ENCODE peak calls at places on chromosomes 4 and X, in five cellular contexts. One of them, this sample, is unnamed.

GRCh38 chr4:4778491-4779003 is 80.9 kb upstream of the MSX1 start:
- DNase-seq in activated CD4-positive, alpha-beta T cell treated with anti-CD3 and anti-CD28 coated beads for 36 hours: no peak
- DNase-seq in germinal center: no peak
- DNase-seq in fibroblast of mammary gland: no peak
- DNase-seq in stimulated activated CD4-positive, alpha-beta T cell treated with anti-CD3 and anti-CD28 coated beads, Interleukin-15, amount 100 ng/mL, for 24 hours: no peak
- DNase-seq in this sample: no peak

GRCh38 chrX:53287493-53288138 is 6.2 kb upstream of the IQSEC2 start:
- DNase-seq in fibroblast of mammary gland: peak
- DNase-seq in germinal center: peak
- DNase-seq in stimulated activated CD4-positive, alpha-beta T cell treated with anti-CD3 and anti-CD28 coated beads, Interleukin-15, amount 100 ng/mL, for 24 hours: peak
- DNase-seq in activated CD4-positive, alpha-beta T cell treated with anti-CD3 and anti-CD28 coated beads for 36 hours: peak
- DNase-seq in this sample: no peak

GRCh38 chr4:122015203-122015602 is 63.3 kb upstream of the TRPC3 start:
- DNase-seq in stimulated activated CD4-positive, alpha-beta T cell treated with anti-CD3 and anti-CD28 coated beads, Interleukin-15, amount 100 ng/mL, for 24 hours: no peak
- DNase-seq in germinal center: no peak
- DNase-seq in fibroblast of mammary gland: no peak
- DNase-seq in activated CD4-positive, alpha-beta T cell treated with anti-CD3 and anti-CD28 coated beads for 36 hours: no peak
- DNase-seq in this sample: no peak

GRCh38 chr4:55068522-55068921 is 56.9 kb downstream of the KDR start:
- DNase-seq in stimulated activated CD4-positive, alpha-beta T cell treated with anti-CD3 and anti-CD28 coated beads, Interleukin-15, amount 100 ng/mL, for 24 hours: no peak
- DNase-seq in activated CD4-positive, alpha-beta T cell treated with anti-CD3 and anti-CD28 coated beads for 36 hours: no peak
- DNase-seq in germinal center: no peak
- DNase-seq in fibroblast of mammary gland: no peak
- DNase-seq in this sample: no peak

GRCh38 chrX:145751943-145752342 is 65.7 kb upstream of the SLITRK2 start:
- DNase-seq in fibroblast of mammary gland: peak
- DNase-seq in activated CD4-positive, alpha-beta T cell treated with anti-CD3 and anti-CD28 coated beads for 36 hours: no peak
- DNase-seq in germinal center: no peak
- DNase-seq in stimulated activated CD4-positive, alpha-beta T cell treated with anti-CD3 and anti-CD28 coated beads, Interleukin-15, amount 100 ng/mL, for 24 hours: no peak
- DNase-seq in this sample: no peak

GRCh38 chr4:169124661-169125060 is 114.6 kb upstream of the CBR4 start:
- DNase-seq in stimulated activated CD4-positive, alpha-beta T cell treated with anti-CD3 and anti-CD28 coated beads, Interleukin-15, amount 100 ng/mL, for 24 hours: no peak
- DNase-seq in activated CD4-positive, alpha-beta T cell treated with anti-CD3 and anti-CD28 coated beads for 36 hours: no peak
- DNase-seq in fibroblast of mammary gland: no peak
- DNase-seq in germinal center: no peak
- DNase-seq in this sample: no peak

GRCh38 chr4:47120783-47121182 is 89.4 kb downstream of the GABRB1 start:
- DNase-seq in activated CD4-positive, alpha-beta T cell treated with anti-CD3 and anti-CD28 coated beads for 36 hours: no peak
- DNase-seq in fibroblast of mammary gland: no peak
- DNase-seq in germinal center: no peak
- DNase-seq in stimulated activated CD4-positive, alpha-beta T cell treated with anti-CD3 and anti-CD28 coated beads, Interleukin-15, amount 100 ng/mL, for 24 hours: no peak
- DNase-seq in this sample: no peak

GRCh38 chr4:74674750-74675149 is 119.6 kb downstream of the BTC start:
- DNase-seq in stimulated activated CD4-positive, alpha-beta T cell treated with anti-CD3 and anti-CD28 coated beads, Interleukin-15, amount 100 ng/mL, for 24 hours: no peak
- DNase-seq in activated CD4-positive, alpha-beta T cell treated with anti-CD3 and anti-CD28 coated beads for 36 hours: no peak
- DNase-seq in germinal center: no peak
- DNase-seq in fibroblast of mammary gland: no peak
- DNase-seq in this sample: no peak

GRCh38 chrX:12701625-12702024 is 89.6 kb upstream of the PRPS2 start:
- DNase-seq in fibroblast of mammary gland: peak
- DNase-seq in germinal center: peak
- DNase-seq in stimulated activated CD4-positive, alpha-beta T cell treated with anti-CD3 and anti-CD28 coated beads, Interleukin-15, amount 100 ng/mL, for 24 hours: peak
- DNase-seq in activated CD4-positive, alpha-beta T cell treated with anti-CD3 and anti-CD28 coated beads for 36 hours: peak
- DNase-seq in this sample: peak

GRCh38 chr4:55032179-55032578 is 93.2 kb downstream of the KDR start:
- DNase-seq in fibroblast of mammary gland: no peak
- DNase-seq in activated CD4-positive, alpha-beta T cell treated with anti-CD3 and anti-CD28 coated beads for 36 hours: no peak
- DNase-seq in stimulated activated CD4-positive, alpha-beta T cell treated with anti-CD3 and anti-CD28 coated beads, Interleukin-15, amount 100 ng/mL, for 24 hours: no peak
- DNase-seq in germinal center: no peak
- DNase-seq in this sample: no peak

GRCh38 chr4:92047209-92047877 is 256.4 kb upstream of the GRID2 start:
- DNase-seq in fibroblast of mammary gland: no peak
- DNase-seq in germinal center: no peak
- DNase-seq in stimulated activated CD4-positive, alpha-beta T cell treated with anti-CD3 and anti-CD28 coated beads, Interleukin-15, amount 100 ng/mL, for 24 hours: no peak
- DNase-seq in activated CD4-positive, alpha-beta T cell treated with anti-CD3 and anti-CD28 coated beads for 36 hours: no peak
- DNase-seq in this sample: no peak

GRCh38 chrX:74293343-74293946 is 10.5 kb upstream of the ZCCHC13 start:
- DNase-seq in fibroblast of mammary gland: peak
- DNase-seq in activated CD4-positive, alpha-beta T cell treated with anti-CD3 and anti-CD28 coated beads for 36 hours: peak
- DNase-seq in germinal center: peak
- DNase-seq in stimulated activated CD4-positive, alpha-beta T cell treated with anti-CD3 and anti-CD28 coated beads, Interleukin-15, amount 100 ng/mL, for 24 hours: peak
- DNase-seq in this sample: peak

GRCh38 chr4:26574563-26574962 is 9.3 kb upstream of the TBC1D19 start:
- DNase-seq in germinal center: no peak
- DNase-seq in fibroblast of mammary gland: no peak
- DNase-seq in activated CD4-positive, alpha-beta T cell treated with anti-CD3 and anti-CD28 coated beads for 36 hours: no peak
- DNase-seq in stimulated activated CD4-positive, alpha-beta T cell treated with anti-CD3 and anti-CD28 coated beads, Interleukin-15, amount 100 ng/mL, for 24 hours: no peak
- DNase-seq in this sample: no peak

GRCh38 chr4:176153124-176153523 is 42.3 kb downstream of the SPATA4 start:
- DNase-seq in fibroblast of mammary gland: no peak
- DNase-seq in stimulated activated CD4-positive, alpha-beta T cell treated with anti-CD3 and anti-CD28 coated beads, Interleukin-15, amount 100 ng/mL, for 24 hours: no peak
- DNase-seq in activated CD4-positive, alpha-beta T cell treated with anti-CD3 and anti-CD28 coated beads for 36 hours: no peak
- DNase-seq in germinal center: no peak
- DNase-seq in this sample: no peak

GRCh38 chr4:79863333-79863732 is 209.7 kb downstream of the ANTXR2 start:
- DNase-seq in germinal center: no peak
- DNase-seq in fibroblast of mammary gland: no peak
- DNase-seq in activated CD4-positive, alpha-beta T cell treated with anti-CD3 and anti-CD28 coated beads for 36 hours: no peak
- DNase-seq in stimulated activated CD4-positive, alpha-beta T cell treated with anti-CD3 and anti-CD28 coated beads, Interleukin-15, amount 100 ng/mL, for 24 hours: no peak
- DNase-seq in this sample: no peak

GRCh38 chrX:154717824-154718223 is 33.1 kb downstream of the GAB3 start:
- DNase-seq in fibroblast of mammary gland: peak
- DNase-seq in stimulated activated CD4-positive, alpha-beta T cell treated with anti-CD3 and anti-CD28 coated beads, Interleukin-15, amount 100 ng/mL, for 24 hours: no peak
- DNase-seq in activated CD4-positive, alpha-beta T cell treated with anti-CD3 and anti-CD28 coated beads for 36 hours: peak
- DNase-seq in germinal center: no peak
- DNase-seq in this sample: no peak

This sample was measured in GM13976.